ENCODE peak calls at places on chromosome 5, in ten cellular contexts. D is CD8-positive, alpha-beta memory T cell; C is cardiac muscle cell; I is CD8-positive, alpha-beta T cell; Q is left ventricle myocardium inferior; B is transverse colon; R is GM23248; Z is body of pancreas; T is SJSA1; M is Panc1. F is an unnamed sample.

GRCh38 chr5:57824047-57824446 is 341.4 kb upstream of the ACTBL2 start:
- DNase-seq in Q (no peak), M (no peak), C (no peak), D (no peak), Z (no peak), R (peak), B (no peak), T (no peak), I (no peak), F (no peak)

GRCh38 chr5:111676926-111677415 is 80.0 kb downstream of the NREP start:
- DNase-seq in Z (no peak), B (no peak), Q (no peak), R (peak), I (no peak), M (no peak), T (no peak), C (no peak), D (no peak), F (no peak)

GRCh38 chr5:153209016-153209415 is 281.5 kb upstream of the GRIA1 start:
- DNase-seq in D (no peak), M (no peak), C (no peak), Q (no peak), Z (no peak), T (no peak), R (peak), B (no peak), I (no peak), F (no peak)

GRCh38 chr5:76615759-76616158 is 7.4 kb downstream of the F2RL2 start:
- DNase-seq in C (no peak), R (no peak), D (no peak), I (no peak), T (no peak), B (no peak), M (no peak), Z (no peak), Q (no peak), F (no peak)

GRCh38 chr5:124902097-124902821 is 155.8 kb upstream of the ZNF608 start:
- DNase-seq in T (no peak), C (no peak), B (no peak), R (peak), M (no peak), Q (no peak), D (no peak), I (no peak), Z (peak), F (no peak)

GRCh38 chr5:117731445-117731844 is 1156.8 kb upstream of the SEMA6A start:
- DNase-seq in I (no peak), C (peak), M (no peak), R (no peak), T (no peak), D (no peak), Q (no peak), B (no peak), Z (no peak), F (no peak)

GRCh38 chr5:56270058-56270457 is 36.9 kb upstream of the ANKRD55 start:
- DNase-seq in I (no peak), D (no peak), Z (no peak), Q (no peak), B (no peak), M (no peak), T (no peak), C (no peak), R (no peak), F (no peak)

GRCh38 chr5:168916266-168916665 is 337.1 kb upstream of the PANK3 start:
- DNase-seq in Z (peak), B (peak), C (peak), Q (no peak), T (no peak), R (peak), D (no peak), I (no peak), M (no peak), F (no peak)

GRCh38 chr5:1874820-1875219 is 7.9 kb downstream of the IRX4 start:
- DNase-seq in Q (no peak), R (no peak), T (no peak), B (no peak), Z (no peak), M (no peak), D (no peak), C (no peak), I (no peak), F (no peak)

GRCh38 chr5:107032629-107033028 is 638.1 kb downstream of the EFNA5 start:
- DNase-seq in Q (no peak), B (no peak), I (no peak), R (no peak), D (no peak), T (no peak), C (no peak), Z (no peak), M (no peak), F (no peak)

GRCh38 chr5:174999581-174999980 is 275.2 kb downstream of the MSX2 start:
- DNase-seq in Q (no peak), C (no peak), B (no peak), T (no peak), D (no peak), M (no peak), Z (no peak), R (no peak), I (no peak), F (no peak)

GRCh38 chr5:174059247-174059646 is 13.7 kb downstream of the NSG2 start:
- DNase-seq in Z (no peak), B (no peak), D (no peak), T (no peak), Q (no peak), M (no peak), C (no peak), R (no peak), I (no peak), F (no peak)

GRCh38 chr5:9502435-9502834 is 43.4 kb downstream of the SEMA5A start:
- DNase-seq in Z (no peak), D (no peak), I (no peak), Q (no peak), M (no peak), C (no peak), R (peak), T (no peak), B (no peak), F (no peak)

GRCh38 chr5:59037453-59038168 is 454.7 kb downstream of the RAB3C start:
- DNase-seq in Z (no peak), Q (no peak), I (no peak), C (peak), D (no peak), T (no peak), B (no peak), R (no peak), M (no peak), F (no peak)

GRCh38 chr5:33313150-33313549 is 127.6 kb upstream of the TARS1 start:
- DNase-seq in D (no peak), B (peak), T (peak), M (peak), Z (no peak), C (peak), Q (no peak), R (peak), I (no peak), F (no peak)

GRCh38 chr5:132260714-132261615 is 3.5 kb downstream of the PDLIM4 start:
- DNase-seq in M (no peak), R (peak), Q (peak), Z (peak), B (peak), T (peak), I (no peak), D (no peak), C (peak), F (peak)
- H3K4me3 ChIP-seq in M (no peak), R (peak), Q (no peak), Z (no peak), B (peak), T (no peak), I (no peak), D (no peak), C (no peak), F (peak)

GRCh38 chr5:140565024-140565779 is 574 bp downstream of the SLC35A4 start:
- DNase-seq in T (no peak), D (no peak), M (no peak), Z (no peak), C (peak), Q (no peak), R (peak), B (no peak), I (no peak), F (no peak)
- H3K27ac ChIP-seq in T (peak), D (peak), M (peak), Z (peak), C (peak), Q (peak), R (peak), B (peak), I (peak), F (peak)

GRCh38 chr5:142013734-142014495 is 1.1 kb upstream of the GNPDA1 start:
- DNase-seq in R (peak), I (no peak), M (no peak), Q (peak), D (no peak), C (peak), T (peak), Z (peak), B (peak), F (peak)
- H3K4me3 ChIP-seq in R (no peak), I (no peak), M (peak), Q (peak), D (no peak), C (no peak), T (no peak), Z (no peak), B (no peak), F (no peak)

GRCh38 chr5:131204964-131205363 is 34.2 kb downstream of the LYRM7 start:
- DNase-seq in Z (no peak), M (no peak), C (no peak), Q (no peak), B (no peak), I (no peak), R (no peak), D (no peak), T (no peak), F (no peak)

GRCh38 chr5:131209506-131210191 is 38.9 kb downstream of the LYRM7 start:
- DNase-seq in Z (peak), T (no peak), I (peak), M (no peak), D (peak), B (no peak), R (no peak), C (no peak), Q (no peak), F (no peak)

GRCh38 chr5:131209175-131209505 is 38.4 kb downstream of the LYRM7 start:
- DNase-seq in T (no peak), D (no peak), M (no peak), I (no peak), R (no peak), Q (no peak), Z (no peak), B (no peak), C (no peak), F (no peak)

GRCh38 chr5:131206061-131206460 is 35.3 kb downstream of the LYRM7 start:
- DNase-seq in Q (no peak), Z (no peak), R (no peak), C (no peak), B (no peak), M (no peak), D (no peak), I (no peak), T (no peak), F (no peak)

GRCh38 chr5:131206772-131207171 is 36.0 kb downstream of the LYRM7 start:
- DNase-seq in D (no peak), B (no peak), Z (no peak), M (no peak), T (no peak), I (no peak), R (no peak), C (no peak), Q (no peak), F (no peak)
- H3K27ac ChIP-seq in D (no peak), B (peak), Z (no peak), M (no peak), T (no peak), I (no peak), R (no peak), C (no peak), Q (no peak), F (no peak)

DNA sequence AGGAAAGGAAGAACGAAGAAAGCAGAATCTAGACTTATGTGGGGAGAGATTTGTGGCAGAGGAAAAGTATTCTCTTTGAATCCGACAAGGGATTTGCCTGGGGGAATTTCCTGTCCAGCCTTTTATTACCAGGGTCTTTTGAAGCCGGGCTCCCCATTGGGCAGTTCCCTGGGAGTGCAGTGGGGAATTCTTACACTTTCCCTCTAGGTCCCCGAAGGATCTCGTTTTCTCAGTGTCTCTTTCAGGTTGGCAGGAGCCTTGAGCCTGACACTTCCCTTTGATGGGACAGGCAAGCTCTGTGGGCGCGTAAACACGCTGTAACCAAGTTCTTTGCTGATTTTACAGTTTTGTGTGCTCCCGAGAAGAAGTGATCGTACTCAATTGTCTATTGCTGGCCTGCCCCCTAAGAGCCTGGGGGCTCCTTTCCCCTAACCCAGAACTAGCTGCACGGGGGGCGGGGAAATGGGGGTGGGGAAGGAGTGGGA is 582 bp upstream of the VCAN start:
- DNase-seq in R (peak), Z (no peak), I (no peak), Q (no peak), D (no peak), C (no peak), B (no peak), T (no peak), M (no peak), F (no peak)
- H3K4me3 ChIP-seq in R (peak), Z (no peak), I (no peak), Q (peak), D (no peak), C (peak), B (peak), T (peak), M (no peak), F (peak)

GRCh38 chr5:135399838-135400542 is 959 bp upstream of the MACROH2A1 start:
- DNase-seq in R (peak), T (no peak), Z (no peak), C (no peak), I (no peak), B (no peak), D (no peak), M (no peak), Q (no peak), F (no peak)
- H3K27ac ChIP-seq in R (peak), T (no peak), Z (peak), C (peak), I (peak), B (peak), D (peak), M (peak), Q (peak), F (no peak)

DNA sequence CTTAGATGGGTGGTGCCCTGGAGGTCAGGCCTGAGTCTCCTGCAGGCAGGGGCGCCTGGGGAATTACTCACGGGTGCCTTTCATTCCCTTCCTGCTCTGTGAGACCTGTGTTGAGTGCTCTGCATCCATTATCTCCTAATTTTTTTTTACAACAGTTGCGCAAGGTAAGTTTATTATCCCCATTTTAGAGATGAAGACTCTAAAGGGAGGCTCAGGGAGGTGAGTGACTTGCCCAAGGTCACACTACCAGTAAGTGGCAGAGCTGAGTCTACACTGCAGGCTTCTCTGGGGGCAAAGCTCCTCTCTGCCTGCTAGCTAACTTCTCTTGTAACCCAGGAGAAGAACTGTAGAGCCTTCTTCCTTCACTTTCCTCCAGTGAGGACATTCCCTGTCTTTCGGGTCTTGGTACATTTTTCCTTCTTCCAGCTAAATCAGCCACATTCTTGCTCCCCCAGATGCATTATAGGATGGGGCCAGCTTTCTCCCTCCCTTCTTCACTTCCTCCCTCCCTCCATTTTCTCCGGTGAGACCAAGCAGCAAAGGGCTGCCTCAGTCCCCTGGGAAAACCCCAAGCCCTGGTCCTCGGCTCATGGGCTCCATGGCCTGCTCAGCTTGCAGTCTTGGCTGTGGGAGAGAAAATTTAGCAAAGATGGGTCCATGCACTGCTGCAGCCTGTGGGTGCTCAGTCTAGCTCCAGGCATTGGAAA is 1.8 kb downstream of the PRR7 start:
- DNase-seq in I (no peak), Z (no peak), B (no peak), C (no peak), Q (no peak), D (no peak), M (no peak), T (no peak), R (no peak), F (no peak)
- H3K4me3 ChIP-seq in I (peak), Z (no peak), B (no peak), C (no peak), Q (no peak), D (no peak), M (peak), T (no peak), R (peak), F (peak)

GRCh38 chr5:141851195-141851874 is 26.9 kb downstream of the PCDH1 start:
- DNase-seq in C (no peak), T (no peak), R (no peak), D (no peak), Q (no peak), Z (no peak), M (no peak), B (no peak), I (no peak), F (no peak)
- H3K27ac ChIP-seq in C (no peak), T (no peak), R (no peak), D (no peak), Q (peak), Z (peak), M (peak), B (peak), I (no peak), F (peak)

GRCh38 chr5:31161772-31162171 is 31.7 kb upstream of the CDH6 start:
- DNase-seq in T (no peak), B (no peak), I (no peak), D (no peak), M (no peak), Q (no peak), R (peak), C (no peak), Z (no peak), F (no peak)

DNA sequence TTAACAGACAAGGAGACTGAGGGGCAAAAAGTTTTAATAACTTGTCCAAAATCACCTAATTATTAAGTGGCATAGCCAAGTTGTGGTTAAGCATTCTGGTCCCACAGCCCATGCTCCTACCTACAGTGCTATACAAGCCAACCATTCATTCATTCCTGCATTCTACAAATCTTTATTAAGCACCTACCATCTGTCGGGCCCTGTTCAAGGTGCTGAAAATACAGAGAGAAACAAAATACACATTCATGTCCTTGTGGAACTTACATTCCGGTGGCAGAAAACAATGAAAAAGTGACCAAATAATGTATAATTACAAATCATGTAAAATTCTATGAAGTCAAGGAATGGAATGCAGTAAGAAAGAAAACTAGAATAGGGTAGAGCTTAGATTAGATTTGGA is 27.8 kb upstream of the CDH6 start:
- DNase-seq in Q (no peak), Z (no peak), B (no peak), C (peak), R (no peak), M (no peak), T (no peak), D (no peak), I (no peak), F (no peak)
- H3K4me3 ChIP-seq in Q (no peak), Z (no peak), B (no peak), C (no peak), R (no peak), M (no peak), T (no peak), D (no peak), I (no peak), F (no peak)

F was measured in thoracic aorta.